ENCODE peak calls at places on chromosomes 12 and 14, in six cellular contexts. One of them, this sample, is unnamed.
A peak's percentile ranks its signal among the peaks of the same experiment; 100 is the strongest.

GRCh38 chr12:93173178-93173957 is 204.4 kb upstream of the NUDT4 start:
- DNase-seq in HL-60: no peak
- DNase-seq in lower leg skin: no peak
- DNase-seq in mesothelial cell of epicardium: no peak
- DNase-seq in pancreas: no peak
- DNase-seq in neural crest cell: no peak
- DNase-seq in this sample: no peak

GRCh38 chr14:94767321-94767878 is 2.5 kb downstream of the GSC start:
- DNase-seq in HL-60: no peak
- DNase-seq in lower leg skin: no peak
- DNase-seq in pancreas: no peak
- DNase-seq in neural crest cell: no peak
- DNase-seq in mesothelial cell of epicardium: no peak
- DNase-seq in this sample: no peak

GRCh38 chr12:121804417-121805111 is 755 bp downstream of the SETD1B start:
- DNase-seq in mesothelial cell of epicardium: no peak
- DNase-seq in HL-60: peak; percentile 80
- DNase-seq in lower leg skin: no peak
- DNase-seq in pancreas: no peak
- DNase-seq in neural crest cell: no peak
- DNase-seq in this sample: peak; percentile 64

GRCh38 chr12:42981379-42981778 is 391.8 kb upstream of the PRICKLE1 start:
- DNase-seq in HL-60: no peak
- DNase-seq in pancreas: no peak
- DNase-seq in neural crest cell: no peak
- DNase-seq in lower leg skin: no peak
- DNase-seq in mesothelial cell of epicardium: no peak
- DNase-seq in this sample: no peak

GRCh38 chr14:103880334-103880985 is 33.1 kb upstream of the PPP1R13B start:
- DNase-seq in lower leg skin: peak; percentile 67
- DNase-seq in pancreas: peak; percentile 81
- DNase-seq in mesothelial cell of epicardium: no peak
- DNase-seq in neural crest cell: no peak
- DNase-seq in HL-60: peak; percentile 75
- DNase-seq in this sample: no peak

GRCh38 chr14:64260418-64260817 is 33.8 kb downstream of the ESR2 start:
- DNase-seq in neural crest cell: no peak
- DNase-seq in lower leg skin: no peak
- DNase-seq in mesothelial cell of epicardium: no peak
- DNase-seq in HL-60: no peak
- DNase-seq in pancreas: no peak
- DNase-seq in this sample: no peak

GRCh38 chr12:77924703-77925102 is 94.0 kb downstream of the NAV3 start:
- DNase-seq in neural crest cell: no peak
- DNase-seq in mesothelial cell of epicardium: no peak
- DNase-seq in pancreas: no peak
- DNase-seq in HL-60: no peak
- DNase-seq in lower leg skin: no peak
- DNase-seq in this sample: no peak

GRCh38 chr14:104434214-104435076 is 145.1 kb upstream of the C14orf180 start:
- DNase-seq in lower leg skin: no peak
- DNase-seq in mesothelial cell of epicardium: no peak
- DNase-seq in neural crest cell: no peak
- DNase-seq in HL-60: no peak
- DNase-seq in pancreas: no peak
- DNase-seq in this sample: no peak

GRCh38 chr12:94157891-94158495 is 9.6 kb downstream of the PLXNC1 start:
- DNase-seq in neural crest cell: no peak
- DNase-seq in HL-60: peak; percentile 65
- DNase-seq in mesothelial cell of epicardium: no peak
- DNase-seq in pancreas: no peak
- DNase-seq in lower leg skin: no peak
- DNase-seq in this sample: no peak

GRCh38 chr14:32201816-32202467 is at the start of gene RNU6-7:
- DNase-seq in lower leg skin: no peak
- DNase-seq in mesothelial cell of epicardium: no peak
- DNase-seq in pancreas: no peak
- DNase-seq in HL-60: peak; percentile 4
- DNase-seq in neural crest cell: no peak
- DNase-seq in this sample: no peak

GRCh38 chr12:23423796-23424195 is 525.7 kb downstream of the SOX5 start:
- DNase-seq in HL-60: no peak
- DNase-seq in lower leg skin: no peak
- DNase-seq in mesothelial cell of epicardium: no peak
- DNase-seq in pancreas: no peak
- DNase-seq in neural crest cell: no peak
- DNase-seq in this sample: no peak

GRCh38 chr12:103620395-103620794 is 33.3 kb downstream of the STAB2 start:
- DNase-seq in pancreas: no peak
- DNase-seq in lower leg skin: no peak
- DNase-seq in neural crest cell: no peak
- DNase-seq in mesothelial cell of epicardium: no peak
- DNase-seq in HL-60: no peak
- DNase-seq in this sample: no peak

GRCh38 chr12:102638777-102639176 is 158.4 kb upstream of the IGF1 start:
- DNase-seq in HL-60: no peak
- DNase-seq in neural crest cell: no peak
- DNase-seq in mesothelial cell of epicardium: no peak
- DNase-seq in pancreas: no peak
- DNase-seq in lower leg skin: no peak
- DNase-seq in this sample: no peak

GRCh38 chr14:90426663-90427062 is 29.8 kb downstream of the CALM1 start:
- DNase-seq in pancreas: no peak
- DNase-seq in HL-60: no peak
- DNase-seq in lower leg skin: no peak
- DNase-seq in neural crest cell: no peak
- DNase-seq in mesothelial cell of epicardium: no peak
- DNase-seq in this sample: no peak

GRCh38 chr14:53306267-53306721 is 153.2 kb upstream of the DDHD1 start:
- DNase-seq in neural crest cell: peak; percentile 51
- DNase-seq in pancreas: peak; percentile 26
- DNase-seq in lower leg skin: no peak
- DNase-seq in HL-60: peak; percentile 32
- DNase-seq in mesothelial cell of epicardium: peak; percentile 70
- DNase-seq in this sample: no peak

GRCh38 chr14:73787760-73788508 is 63.7 kb upstream of the PTGR2 start:
- DNase-seq in neural crest cell: no peak
- DNase-seq in lower leg skin: no peak
- DNase-seq in pancreas: no peak
- DNase-seq in mesothelial cell of epicardium: no peak
- DNase-seq in HL-60: no peak
- DNase-seq in this sample: no peak

GRCh38 chr12:131274061-131274460 is 320.4 kb downstream of the ADGRD1 start:
- DNase-seq in HL-60: no peak
- DNase-seq in neural crest cell: no peak
- DNase-seq in pancreas: no peak
- DNase-seq in lower leg skin: no peak
- DNase-seq in mesothelial cell of epicardium: no peak
- DNase-seq in this sample: no peak

DNA sequence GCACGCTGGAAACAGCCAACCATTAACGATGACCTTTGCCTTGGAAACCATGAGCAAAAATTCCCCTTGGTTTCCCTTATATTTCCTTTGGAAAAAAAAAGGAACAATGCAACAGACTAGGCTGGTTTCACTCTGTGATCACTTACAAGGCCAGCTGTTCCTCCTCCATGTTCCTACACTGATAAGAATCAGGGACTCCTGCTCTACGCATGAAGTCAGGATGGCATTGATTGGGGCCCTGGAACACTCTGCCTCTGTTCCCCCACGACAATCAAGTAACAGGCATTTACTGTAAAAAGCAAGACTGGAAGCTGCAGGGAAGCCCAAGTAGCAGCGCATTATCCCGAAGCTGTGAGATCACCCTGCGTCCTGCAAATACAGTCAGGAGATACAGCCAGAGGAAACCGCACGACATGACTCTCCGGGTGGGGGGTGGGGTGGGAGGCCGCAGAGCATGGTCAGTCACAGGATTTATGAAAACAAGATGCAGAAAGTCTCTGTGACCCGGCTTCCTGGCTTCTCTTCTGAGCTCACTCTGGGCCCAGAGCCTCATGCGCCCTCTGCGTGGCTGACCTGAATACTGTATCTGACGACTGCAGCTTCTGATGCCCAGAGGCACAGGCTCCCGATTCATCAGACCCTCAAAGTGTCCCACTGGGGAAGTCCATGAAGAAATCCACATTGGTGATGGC is 31.1 kb downstream of the SSH1 start:
- DNase-seq in mesothelial cell of epicardium: no peak
- DNase-seq in neural crest cell: no peak
- DNase-seq in lower leg skin: peak; percentile 58
- DNase-seq in pancreas: no peak
- DNase-seq in HL-60: peak; percentile 17
- DNase-seq in this sample: no peak
- TF ChIP-seq CTCF in mesothelial cell of epicardium: no peak
- TF ChIP-seq CTCF in neural crest cell: no peak
- TF ChIP-seq CTCF in lower leg skin: no peak
- TF ChIP-seq CTCF in pancreas: no peak
- TF ChIP-seq CTCF in HL-60: no peak
- TF ChIP-seq CTCF in this sample: no peak

DNA sequence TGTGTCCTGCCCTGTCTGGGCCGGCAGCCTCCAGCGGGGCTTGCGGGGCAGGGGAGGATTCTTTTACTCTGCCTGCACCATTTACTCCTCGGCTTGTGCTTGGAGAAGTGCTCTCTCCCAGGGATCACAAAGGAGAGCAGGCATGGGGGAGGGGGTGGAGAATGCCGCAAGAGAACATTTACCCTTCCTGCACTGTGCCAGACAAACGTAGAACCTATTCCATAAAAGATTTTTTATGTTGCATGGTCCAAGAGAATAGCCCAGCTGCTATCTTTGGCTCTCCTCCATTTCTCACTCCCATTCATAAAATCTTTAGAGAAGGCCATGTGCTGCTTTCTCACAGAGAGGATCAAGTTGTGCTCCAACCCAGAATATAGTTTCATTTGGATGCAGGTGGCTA is 159.4 kb downstream of the SPTSSA start:
- DNase-seq in HL-60: no peak
- DNase-seq in mesothelial cell of epicardium: no peak
- DNase-seq in neural crest cell: no peak
- DNase-seq in lower leg skin: no peak
- DNase-seq in pancreas: peak; percentile 82
- DNase-seq in this sample: no peak
- TF ChIP-seq CTCF in HL-60: no peak
- TF ChIP-seq CTCF in mesothelial cell of epicardium: no peak
- TF ChIP-seq CTCF in neural crest cell: no peak
- TF ChIP-seq CTCF in lower leg skin: no peak
- TF ChIP-seq CTCF in pancreas: no peak
- TF ChIP-seq CTCF in this sample: no peak

GRCh38 chr12:32894566-32894965 is 2.0 kb downstream of the PKP2 start:
- DNase-seq in mesothelial cell of epicardium: no peak
- DNase-seq in neural crest cell: no peak
- DNase-seq in lower leg skin: no peak
- DNase-seq in pancreas: no peak
- DNase-seq in HL-60: no peak
- DNase-seq in this sample: no peak

GRCh38 chr12:32897276-32897615 is 669 bp upstream of the PKP2 start:
- DNase-seq in pancreas: no peak
- DNase-seq in HL-60: no peak
- DNase-seq in neural crest cell: no peak
- DNase-seq in mesothelial cell of epicardium: no peak
- DNase-seq in lower leg skin: no peak
- DNase-seq in this sample: no peak

GRCh38 chr12:32897688-32898573 is 1.4 kb upstream of the PKP2 start:
- DNase-seq in pancreas: no peak
- DNase-seq in lower leg skin: no peak
- DNase-seq in mesothelial cell of epicardium: no peak
- DNase-seq in neural crest cell: no peak
- DNase-seq in HL-60: no peak
- DNase-seq in this sample: no peak

GRCh38 chr12:32896438-32897275 is at the start of gene PKP2:
- DNase-seq in pancreas: peak; percentile 92
- DNase-seq in mesothelial cell of epicardium: peak; percentile 79
- DNase-seq in neural crest cell: peak; percentile 46
- DNase-seq in lower leg skin: peak; percentile 29
- DNase-seq in HL-60: no peak
- DNase-seq in this sample: peak; percentile 16

DNA sequence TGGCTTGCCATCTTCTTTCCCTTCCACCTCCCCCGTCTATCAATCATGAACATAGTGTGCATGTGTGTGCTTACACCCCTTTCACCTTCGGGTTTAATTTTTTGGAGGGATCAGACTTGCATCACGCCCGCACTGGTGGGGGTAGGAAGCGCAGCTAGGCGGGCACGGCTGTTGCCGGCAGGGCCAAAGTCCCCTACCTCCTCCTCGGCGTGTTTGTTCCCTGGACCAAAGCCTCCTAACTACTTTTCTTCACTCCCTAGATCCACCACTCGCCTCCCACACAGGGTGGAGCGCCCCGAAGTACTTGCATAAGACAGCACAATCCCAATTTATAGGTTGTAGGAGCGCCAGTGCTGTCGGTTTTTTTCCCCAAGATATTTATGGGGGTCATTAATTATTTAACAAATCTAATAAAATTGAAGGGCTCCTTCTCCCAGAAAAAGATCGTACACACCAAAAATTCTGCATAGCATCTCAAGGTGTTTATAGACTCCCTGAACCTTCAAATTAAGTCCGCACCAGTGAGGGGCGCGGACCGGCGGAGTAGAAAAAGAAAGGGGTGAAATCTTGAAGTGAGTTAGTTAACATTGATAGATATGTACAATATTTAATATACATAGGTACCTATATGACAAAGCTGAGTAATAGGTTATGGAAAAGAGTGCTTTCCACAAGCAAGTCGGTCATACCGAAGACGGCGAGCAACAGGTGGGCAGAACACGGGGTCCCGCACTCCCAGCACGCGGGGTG is 714 bp downstream of the PKP2 start:
- DNase-seq in HL-60: no peak
- DNase-seq in mesothelial cell of epicardium: peak; percentile 48
- DNase-seq in lower leg skin: peak; percentile 24
- DNase-seq in neural crest cell: no peak
- DNase-seq in pancreas: peak; percentile 30
- DNase-seq in this sample: no peak
- TF ChIP-seq CTCF in HL-60: no peak
- TF ChIP-seq CTCF in mesothelial cell of epicardium: no peak
- TF ChIP-seq CTCF in lower leg skin: no peak
- TF ChIP-seq CTCF in neural crest cell: peak; percentile 51
- TF ChIP-seq CTCF in pancreas: peak; percentile 28
- TF ChIP-seq CTCF in this sample: no peak

GRCh38 chr14:28599605-28600004 is 167.0 kb upstream of the FOXG1 start:
- DNase-seq in neural crest cell: no peak
- DNase-seq in HL-60: no peak
- DNase-seq in pancreas: no peak
- DNase-seq in mesothelial cell of epicardium: no peak
- DNase-seq in lower leg skin: no peak
- DNase-seq in this sample: no peak

GRCh38 chr14:28599191-28599590 is 167.4 kb upstream of the FOXG1 start:
- DNase-seq in mesothelial cell of epicardium: no peak
- DNase-seq in neural crest cell: no peak
- DNase-seq in HL-60: no peak
- DNase-seq in pancreas: no peak
- DNase-seq in lower leg skin: no peak
- DNase-seq in this sample: no peak

DNA sequence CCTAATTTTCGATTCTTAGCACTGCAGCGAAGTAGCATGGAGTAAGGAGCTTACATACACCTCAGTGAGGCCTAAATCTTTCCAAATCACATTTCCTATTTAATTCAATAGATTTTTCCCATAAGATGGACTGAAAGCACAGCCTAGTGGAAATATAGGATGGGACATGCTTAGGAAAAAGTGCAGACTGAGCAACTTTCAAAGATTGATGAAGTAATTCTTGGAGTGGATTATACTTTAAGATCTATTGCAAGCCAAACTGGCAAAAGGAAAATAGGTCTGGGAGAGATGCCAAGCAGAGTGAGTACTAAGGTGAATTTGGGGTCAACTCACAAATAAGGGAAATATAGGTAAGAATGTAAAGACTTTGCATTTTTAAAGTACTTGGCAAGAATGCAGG is 170.3 kb upstream of the FOXG1 start:
- DNase-seq in lower leg skin: no peak
- DNase-seq in neural crest cell: no peak
- DNase-seq in mesothelial cell of epicardium: no peak
- DNase-seq in HL-60: no peak
- DNase-seq in pancreas: no peak
- DNase-seq in this sample: no peak
- TF ChIP-seq CTCF in lower leg skin: no peak
- TF ChIP-seq CTCF in neural crest cell: no peak
- TF ChIP-seq CTCF in mesothelial cell of epicardium: peak; percentile 16
- TF ChIP-seq CTCF in HL-60: no peak
- TF ChIP-seq CTCF in pancreas: no peak
- TF ChIP-seq CTCF in this sample: no peak